ENCODE peak calls at places on chromosomes 16 and 17, in eight cellular contexts. M, W, Q, E, N, K, H and C are unnamed samples.

GRCh38 chr17:38464723-38465419 is 36.6 kb downstream of the ARHGAP23 start:
- DNase-seq in M (peak; percentile 83), W (peak; percentile 70), Q (peak; percentile 97), E (no peak), N (no peak), K (peak; percentile 77), H (peak; percentile 64), C (peak; percentile 91)

GRCh38 chr17:251531-251930 is 70.1 kb upstream of the DOC2B start:
- DNase-seq in M (no peak), W (no peak), Q (peak; percentile 77), E (peak; percentile 39), N (no peak), K (no peak), H (no peak), C (no peak)

GRCh38 chr16:79659352-79659751 is 58.8 kb upstream of the MAF start:
- DNase-seq in M (no peak), W (no peak), Q (no peak), E (no peak), N (no peak), K (no peak), H (no peak), C (no peak)

GRCh38 chr16:71406724-71407123 is 35.1 kb downstream of the TLE7 start:
- DNase-seq in M (no peak), W (no peak), Q (no peak), E (no peak), N (no peak), K (no peak), H (no peak), C (no peak)

GRCh38 chr17:27466748-27467375 is 10.6 kb downstream of the KSR1 start:
- DNase-seq in M (no peak), W (no peak), Q (no peak), E (no peak), N (peak; percentile 25), K (no peak), H (no peak), C (no peak)

GRCh38 chr16:14302031-14302398 is 230.9 kb downstream of the MRTFB start:
- DNase-seq in M (no peak), W (peak; percentile 72), Q (peak; percentile 89), E (peak; percentile 85), N (no peak), K (no peak), H (no peak), C (peak; percentile 40)

GRCh38 chr17:17913695-17914332 is 58.4 kb downstream of the TOM1L2 start:
- DNase-seq in M (peak; percentile 73), W (peak; percentile 84), Q (peak; percentile 93), E (no peak), N (peak; percentile 19), K (peak; percentile 82), H (peak; percentile 82), C (peak; percentile 88)

GRCh38 chr17:4881761-4882555 is 17.4 kb upstream of the C17orf107 start:
- DNase-seq in M (no peak), W (peak; percentile 85), Q (no peak), E (peak; percentile 85), N (peak; percentile 59), K (no peak), H (no peak), C (peak; percentile 5)

GRCh38 chr17:69410671-69411070 is 3.8 kb upstream of the MAP2K6 start:
- DNase-seq in M (no peak), W (no peak), Q (no peak), E (no peak), N (no peak), K (no peak), H (no peak), C (no peak)

GRCh38 chr17:246851-247421 is 65.5 kb upstream of the DOC2B start:
- DNase-seq in M (no peak), W (no peak), Q (peak; percentile 68), E (peak; percentile 62), N (no peak), K (no peak), H (no peak), C (no peak)

GRCh38 chr17:39927928-39928867 is 666 bp downstream of the LRRC3C start:
- DNase-seq in M (no peak), W (peak; percentile 70), Q (peak; percentile 91), E (peak; percentile 71), N (no peak), K (no peak), H (no peak), C (no peak)

GRCh38 chr17:62626719-62627218 is 701 bp upstream of the MRC2 start:
- DNase-seq in M (peak; percentile 61), W (no peak), Q (no peak), E (no peak), N (no peak), K (no peak), H (no peak), C (peak; percentile 78)

GRCh38 chr17:17445925-17446665 is 30.7 kb upstream of the MED9 start:
- DNase-seq in M (peak; percentile 82), W (no peak), Q (no peak), E (no peak), N (no peak), K (peak; percentile 97), H (peak; percentile 76), C (peak; percentile 95)

GRCh38 chr17:10156579-10157488 is 41.6 kb downstream of the GAS7 start:
- DNase-seq in M (no peak), W (no peak), Q (peak; percentile 93), E (no peak), N (no peak), K (no peak), H (no peak), C (no peak)

GRCh38 chr17:42518046-42518754 is 17.8 kb upstream of the NAGLU start:
- DNase-seq in M (peak; percentile 94), W (peak; percentile 77), Q (peak; percentile 95), E (no peak), N (no peak), K (peak; percentile 86), H (peak; percentile 79), C (peak; percentile 97)

GRCh38 chr17:52027620-52028019 is 130.9 kb downstream of the CA10 start:
- DNase-seq in M (no peak), W (no peak), Q (no peak), E (no peak), N (no peak), K (peak; percentile 22), H (no peak), C (peak; percentile 32)

GRCh38 chr16:72188512-72188911 is 16.6 kb upstream of the PMFBP1 start:
- DNase-seq in M (no peak), W (no peak), Q (no peak), E (no peak), N (no peak), K (no peak), H (no peak), C (no peak)

GRCh38 chr16:90046122-90046970 is 27.1 kb upstream of the DBNDD1 start:
- DNase-seq in M (no peak), W (no peak), Q (no peak), E (no peak), N (no peak), K (no peak), H (no peak), C (no peak)

GRCh38 chr17:17416400-17417360 is 60.1 kb upstream of the MED9 start:
- DNase-seq in M (no peak), W (no peak), Q (peak; percentile 72), E (no peak), N (peak; percentile 17), K (peak; percentile 51), H (no peak), C (peak; percentile 73)

GRCh38 chr17:50955160-50955559 is 89.0 kb upstream of the TOB1 start:
- DNase-seq in M (no peak), W (no peak), Q (peak; percentile 82), E (no peak), N (no peak), K (no peak), H (no peak), C (no peak)

GRCh38 chr17:64386412-64387144 is 4.1 kb downstream of the PECAM1 start:
- DNase-seq in M (no peak), W (no peak), Q (no peak), E (no peak), N (no peak), K (no peak), H (no peak), C (no peak)

GRCh38 chr17:38417210-38417951 is 10.9 kb upstream of the ARHGAP23 start:
- DNase-seq in M (no peak), W (no peak), Q (no peak), E (no peak), N (no peak), K (no peak), H (no peak), C (no peak)

GRCh38 chr17:2023256-2023655 is 1.9 kb downstream of the RTN4RL1 start:
- DNase-seq in M (no peak), W (no peak), Q (no peak), E (peak; percentile 55), N (no peak), K (no peak), H (no peak), C (no peak)

GRCh38 chr17:78175643-78175981 is 7.2 kb downstream of the SYNGR2 start:
- DNase-seq in M (no peak), W (no peak), Q (no peak), E (peak; percentile 72), N (no peak), K (no peak), H (no peak), C (no peak)
- TF ChIP-seq CTCF in M (no peak), W (no peak), Q (no peak), E (no peak), N (no peak), K (no peak), H (no peak), C (no peak)

GRCh38 chr16:27355610-27356009 is 41.8 kb downstream of the IL4R start:
- DNase-seq in M (no peak), W (no peak), Q (peak; percentile 90), E (no peak), N (peak; percentile 15), K (no peak), H (peak; percentile 19), C (peak; percentile 23)
- TF ChIP-seq CTCF in M (peak; percentile 25), W (no peak), Q (no peak), E (no peak), N (peak; percentile 22), K (peak; percentile 37), H (peak; percentile 72), C (peak; percentile 63)

GRCh38 chr16:15757630-15758251 is 99.1 kb downstream of the MYH11 start:
- DNase-seq in M (no peak), W (no peak), Q (no peak), E (no peak), N (no peak), K (no peak), H (no peak), C (no peak)
- TF ChIP-seq CTCF in M (no peak), W (no peak), Q (no peak), E (no peak), N (no peak), K (no peak), H (no peak), C (no peak)

DNA sequence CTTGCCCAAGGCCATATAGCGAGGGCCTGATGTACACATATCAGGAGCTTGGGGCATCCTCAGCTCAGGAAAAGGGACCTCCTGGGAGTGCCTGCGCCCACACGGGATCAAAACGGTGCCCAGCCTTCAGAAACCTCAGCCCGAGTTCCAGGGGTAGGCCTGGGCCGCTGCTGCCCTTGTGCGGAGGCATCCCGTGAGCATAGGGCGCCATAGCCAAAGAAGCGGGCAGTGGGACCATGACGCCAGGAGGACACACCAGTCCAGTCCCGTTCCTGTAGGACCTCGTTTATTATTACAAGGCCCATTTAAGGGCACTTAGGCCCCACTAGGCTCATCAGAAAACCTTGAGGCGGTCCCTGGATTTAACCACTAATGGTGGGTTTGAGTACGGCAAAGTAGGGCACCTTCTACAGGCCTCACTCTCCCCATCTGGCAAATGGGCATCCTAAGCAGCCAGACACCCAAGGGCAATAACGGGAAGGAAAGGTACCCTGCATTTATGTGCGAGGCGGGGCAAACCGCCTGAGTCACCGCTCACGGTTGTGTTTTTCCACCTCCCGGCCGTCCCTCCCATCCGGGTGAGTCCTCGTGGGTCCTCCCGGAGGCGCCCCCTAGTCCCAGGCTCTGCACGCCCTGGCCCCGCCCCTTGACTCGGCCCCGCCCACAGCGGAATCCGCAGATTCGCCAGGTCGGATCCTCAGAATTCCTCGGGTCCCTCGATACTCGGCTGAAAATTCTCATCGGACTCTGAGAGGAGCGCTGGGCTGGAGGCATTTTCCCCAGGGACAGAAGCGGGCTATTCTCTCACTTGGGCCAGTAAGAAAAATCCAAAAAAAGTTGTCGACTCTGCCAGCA is 726 bp upstream of the SETD1A start:
- DNase-seq in M (no peak), W (peak; percentile 90), Q (peak; percentile 97), E (peak; percentile 92), N (peak; percentile 75), K (no peak), H (peak; percentile 72), C (peak; percentile 87)
- TF ChIP-seq CTCF in M (peak; percentile 39), W (no peak), Q (no peak), E (no peak), N (no peak), K (peak; percentile 59), H (peak; percentile 12), C (peak; percentile 58)